ENCODE peak calls at places on chromosomes 1 and 21, in eight cellular contexts. M, U, E, Y, S, B, C and Z are unnamed samples.

GRCh38 chr1:40373323-40374283 is at the start of gene SMAP2:
- DNase-seq in M (peak; percentile 93), U (peak; percentile 97), E (peak; percentile 90), Y (peak; percentile 97), S (peak; percentile 60), B (peak; percentile 98), C (peak; percentile 95), Z (peak; percentile 91)

GRCh38 chr1:161706483-161707347 is at the start of gene FCRLA:
- DNase-seq in M (peak; percentile 74), U (no peak), E (no peak), Y (peak; percentile 2), S (peak; percentile 78), B (no peak), C (no peak), Z (peak; percentile 97)

GRCh38 chr1:25645641-25646400 is 29.2 kb downstream of the MAN1C1 start:
- DNase-seq in M (no peak), U (no peak), E (no peak), Y (no peak), S (no peak), B (no peak), C (peak; percentile 82), Z (no peak)

GRCh38 chr1:62590255-62590969 is 6.9 kb upstream of the ANGPTL3 start:
- DNase-seq in M (no peak), U (no peak), E (no peak), Y (no peak), S (no peak), B (no peak), C (no peak), Z (no peak)

GRCh38 chr1:179385510-179385909 is 19.7 kb downstream of the AXDND1 start:
- DNase-seq in M (no peak), U (no peak), E (no peak), Y (no peak), S (no peak), B (no peak), C (no peak), Z (no peak)

GRCh38 chr1:206479164-206480125 is 9.2 kb downstream of the IKBKE start:
- DNase-seq in M (peak; percentile 82), U (peak; percentile 83), E (peak; percentile 68), Y (peak; percentile 87), S (no peak), B (peak; percentile 56), C (peak; percentile 77), Z (peak; percentile 87)

GRCh38 chr1:22025368-22026154 is 24.1 kb downstream of the CELA3A start:
- DNase-seq in M (peak; percentile 92), U (peak; percentile 92), E (peak; percentile 64), Y (peak; percentile 92), S (peak; percentile 81), B (peak; percentile 79), C (peak; percentile 82), Z (peak; percentile 94)

GRCh38 chr1:93630168-93630567 is 51.5 kb downstream of the BCAR3 start:
- DNase-seq in M (no peak), U (no peak), E (no peak), Y (no peak), S (no peak), B (no peak), C (peak; percentile 45), Z (no peak)

GRCh38 chr1:53326598-53327182 is 1.2 kb downstream of the LRP8 start:
- DNase-seq in M (no peak), U (no peak), E (no peak), Y (peak; percentile 53), S (no peak), B (no peak), C (no peak), Z (no peak)

DNA sequence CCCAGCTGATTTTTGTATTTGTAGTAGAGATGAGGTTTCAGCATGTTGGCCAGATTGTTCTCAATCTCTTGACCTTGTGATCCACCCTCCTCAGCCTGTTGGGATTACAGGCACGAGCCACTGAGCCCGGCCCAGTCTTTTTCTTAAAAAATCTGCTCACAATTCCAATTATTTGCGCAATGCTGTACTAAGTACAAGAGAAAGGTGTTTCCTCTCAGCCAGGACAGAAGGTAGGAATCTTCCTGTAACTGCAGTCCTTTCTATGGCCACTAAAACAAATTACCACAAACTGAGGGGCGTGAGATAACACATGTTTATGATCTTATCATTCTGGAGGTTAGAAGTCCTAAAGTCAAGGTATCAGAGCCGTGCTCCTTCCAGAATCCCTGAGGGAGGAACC is 6.9 kb upstream of the CBR3 start:
- DNase-seq in M (no peak), U (no peak), E (no peak), Y (no peak), S (no peak), B (no peak), C (no peak), Z (no peak)
- H3K4me3 ChIP-seq in M (no peak overlapping the region), U (no peak overlapping the region), E (no peak overlapping the region), Y (no peak overlapping the region), S (no peak overlapping the region), B (no peak overlapping the region), C (no peak overlapping the region), Z (no peak overlapping the region)

GRCh38 chr1:105004515-105004914 is 1254.8 kb downstream of the AMY1C start:
- DNase-seq in M (no peak), U (no peak), E (no peak), Y (no peak), S (no peak), B (no peak), C (no peak), Z (no peak)

GRCh38 chr1:105000793-105001192 is 1251.1 kb downstream of the AMY1C start:
- DNase-seq in M (no peak), U (no peak), E (no peak), Y (no peak), S (no peak), B (no peak), C (no peak), Z (no peak)

DNA sequence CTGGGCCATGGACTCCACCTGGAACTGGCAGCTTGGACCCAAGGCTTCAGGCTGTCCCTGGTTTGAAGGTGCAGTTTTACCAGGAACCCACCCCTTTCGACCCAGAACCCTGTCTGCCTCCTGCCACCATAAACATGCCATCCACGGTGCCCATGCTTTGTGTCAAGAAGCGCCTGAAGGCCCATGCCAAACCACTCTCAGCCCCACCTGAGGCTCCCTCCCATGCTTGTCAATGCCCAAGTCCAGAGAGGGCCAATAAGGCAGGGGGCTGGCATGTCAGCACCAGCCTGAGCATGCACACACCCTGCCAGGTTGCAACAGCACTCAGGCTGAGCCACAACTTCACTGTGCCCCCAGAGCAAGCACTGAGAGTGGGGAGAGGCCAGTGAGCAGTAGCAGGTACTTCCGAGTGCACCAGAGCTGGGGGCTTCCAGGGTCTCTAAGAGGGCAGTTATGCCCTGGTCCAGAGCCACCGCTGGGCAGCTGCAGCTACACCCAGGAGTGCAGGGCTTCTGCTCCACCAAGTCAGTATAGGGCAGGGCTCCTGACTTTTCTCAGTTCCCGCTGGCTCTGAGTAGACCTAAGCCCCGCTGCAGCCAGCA is 1256.0 kb downstream of the AMY1C start:
- DNase-seq in M (no peak), U (no peak), E (no peak), Y (no peak), S (no peak), B (no peak), C (no peak), Z (no peak)
- TF ChIP-seq CTCF in M (no peak), U (no peak), E (no peak), Y (no peak), S (no peak), B (no peak), C (no peak), Z (no peak)

GRCh38 chr1:24540051-24540905 is 15.6 kb upstream of the NCMAP start:
- DNase-seq in M (no peak), U (no peak), E (no peak), Y (no peak), S (no peak), B (no peak), C (no peak), Z (no peak)
- H3K4me3 ChIP-seq in M (no peak overlapping the region), U (no peak overlapping the region), E (no peak overlapping the region), Y (no peak overlapping the region), S (no peak overlapping the region), B (no peak overlapping the region), C (no peak overlapping the region), Z (no peak overlapping the region)

GRCh38 chr1:228139406-228139930 is 611 bp upstream of the GUK1 start:
- DNase-seq in M (no peak), U (no peak), E (no peak), Y (no peak), S (no peak), B (no peak), C (no peak), Z (no peak)

GRCh38 chr1:228141871-228142615 is 2.0 kb downstream of the GUK1 start:
- DNase-seq in M (no peak), U (peak; percentile 68), E (peak; percentile 13), Y (no peak), S (no peak), B (peak; percentile 20), C (no peak), Z (no peak)

GRCh38 chr1:228140724-228141081 is 624 bp downstream of the GUK1 start:
- DNase-seq in M (no peak), U (no peak), E (no peak), Y (no peak), S (no peak), B (no peak), C (no peak), Z (no peak)

GRCh38 chr1:228141082-228141870 is 1.2 kb downstream of the GUK1 start:
- DNase-seq in M (no peak), U (peak; percentile 80), E (peak; percentile 68), Y (no peak), S (no peak), B (peak; percentile 67), C (no peak), Z (peak; percentile 88)

GRCh38 chr1:228139931-228140723 is at the start of gene GUK1:
- DNase-seq in M (peak; percentile 99), U (peak; percentile 100), E (peak; percentile 99), Y (peak; percentile 100), S (peak; percentile 98), B (peak; percentile 100), C (peak; percentile 100), Z (peak; percentile 97)
- TF ChIP-seq CTCF in M (no peak), U (peak; percentile 38), E (peak; percentile 10), Y (no peak), S (peak; percentile 18), B (peak; percentile 21), C (peak; percentile 44), Z (peak; percentile 17)